ENCODE peak calls at places on chromosomes 11 and 22, in ten cellular contexts. L is CD8-positive, alpha-beta T cell; G is body of pancreas; X is pancreas; P is IMR-90; J is neuronal stem cell; I is adrenal gland; N is prostate gland; K is heart left ventricle; W is left ventricle myocardium inferior. R is an unnamed sample. For H3K36me3, the result is how much of the 10 kb centered on the place peaks cover.

GRCh38 chr11:69696749-69697488 is 6.9 kb downstream of the FGF19 start:
- DNase-seq in L (no peak), G (no peak), X (no peak), P (no peak), J (no peak), I (no peak), N (no peak), K (no peak), W (no peak), R (no peak)

GRCh38 chr11:29211205-29211604 is 805.6 kb downstream of the KCNA4 start:
- DNase-seq in L (no peak), G (no peak), X (no peak), P (no peak), J (no peak), I (no peak), N (no peak), K (no peak), W (no peak), R (no peak)

GRCh38 chr11:7630002-7630401 is 43.3 kb downstream of the CYB5R2 start:
- DNase-seq in L (no peak), G (no peak), X (no peak), P (no peak), J (no peak), I (peak), N (no peak), K (no peak), W (peak), R (no peak)

GRCh38 chr11:72793081-72793451 is 781 bp downstream of the STARD10 start:
- DNase-seq in L (no peak), G (no peak), X (no peak), P (no peak), J (no peak), I (no peak), N (no peak), K (peak), W (no peak), R (no peak)

GRCh38 chr11:46513934-46514342 is 79.9 kb downstream of the AMBRA1 start:
- DNase-seq in L (no peak), G (peak), X (no peak), P (peak), J (no peak), I (peak), N (peak), K (no peak), W (peak), R (no peak)

GRCh38 chr11:74671520-74672196 is 59.6 kb downstream of the CHRDL2 start:
- DNase-seq in L (no peak), G (no peak), X (no peak), P (peak), J (no peak), I (no peak), N (no peak), K (no peak), W (no peak), R (no peak)

GRCh38 chr11:117830072-117830471 is 5.5 kb upstream of the FXYD2 start:
- DNase-seq in L (no peak), G (peak), X (no peak), P (no peak), J (no peak), I (no peak), N (no peak), K (no peak), W (no peak), R (no peak)

GRCh38 chr11:105192115-105192514 is 52.5 kb upstream of the CARD18 start:
- DNase-seq in L (no peak), G (no peak), X (no peak), P (no peak), J (no peak), I (no peak), N (no peak), K (no peak), W (no peak), R (no peak)

GRCh38 chr11:113874920-113875413 is 405 bp downstream of the USP28 start:
- DNase-seq in L (no peak), G (no peak), X (no peak), P (peak), J (no peak), I (no peak), N (peak), K (no peak), W (no peak), R (no peak)

GRCh38 chr11:64643258-64643881 is 52.4 kb downstream of the SLC22A12 start:
- DNase-seq in L (no peak), G (no peak), X (no peak), P (no peak), J (no peak), I (no peak), N (no peak), K (no peak), W (no peak), R (no peak)

GRCh38 chr11:8988329-8989234 is 15.2 kb downstream of the NRIP3 start:
- DNase-seq in L (no peak), G (no peak), X (no peak), P (peak), J (no peak), I (no peak), N (no peak), K (no peak), W (no peak), R (no peak)

GRCh38 chr11:118200901-118201680 is 23.7 kb downstream of the JAML start:
- DNase-seq in L (no peak), G (no peak), X (no peak), P (no peak), J (no peak), I (no peak), N (no peak), K (no peak), W (no peak), R (no peak)

GRCh38 chr11:35980646-35981402 is 37.0 kb downstream of the LDLRAD3 start:
- DNase-seq in L (no peak), G (no peak), X (no peak), P (peak), J (no peak), I (peak), N (no peak), K (no peak), W (no peak), R (no peak)

GRCh38 chr11:128057786-128058395 is 529.5 kb downstream of the ETS1 start:
- DNase-seq in L (no peak), G (no peak), X (no peak), P (no peak), J (no peak), I (no peak), N (no peak), K (no peak), W (no peak), R (no peak)

GRCh38 chr11:128048121-128048520 is 539.2 kb downstream of the ETS1 start:
- DNase-seq in L (no peak), G (no peak), X (no peak), P (no peak), J (no peak), I (no peak), N (no peak), K (no peak), W (no peak), R (no peak)

GRCh38 chr11:128054323-128054910 is 532.9 kb downstream of the ETS1 start:
- DNase-seq in L (no peak), G (no peak), X (no peak), P (peak), J (no peak), I (no peak), N (no peak), K (no peak), W (no peak), R (no peak)

GRCh38 chr11:128055576-128056217 is 531.7 kb downstream of the ETS1 start:
- DNase-seq in L (no peak), G (no peak), X (no peak), P (no peak), J (no peak), I (no peak), N (no peak), K (no peak), W (no peak), R (no peak)

DNA sequence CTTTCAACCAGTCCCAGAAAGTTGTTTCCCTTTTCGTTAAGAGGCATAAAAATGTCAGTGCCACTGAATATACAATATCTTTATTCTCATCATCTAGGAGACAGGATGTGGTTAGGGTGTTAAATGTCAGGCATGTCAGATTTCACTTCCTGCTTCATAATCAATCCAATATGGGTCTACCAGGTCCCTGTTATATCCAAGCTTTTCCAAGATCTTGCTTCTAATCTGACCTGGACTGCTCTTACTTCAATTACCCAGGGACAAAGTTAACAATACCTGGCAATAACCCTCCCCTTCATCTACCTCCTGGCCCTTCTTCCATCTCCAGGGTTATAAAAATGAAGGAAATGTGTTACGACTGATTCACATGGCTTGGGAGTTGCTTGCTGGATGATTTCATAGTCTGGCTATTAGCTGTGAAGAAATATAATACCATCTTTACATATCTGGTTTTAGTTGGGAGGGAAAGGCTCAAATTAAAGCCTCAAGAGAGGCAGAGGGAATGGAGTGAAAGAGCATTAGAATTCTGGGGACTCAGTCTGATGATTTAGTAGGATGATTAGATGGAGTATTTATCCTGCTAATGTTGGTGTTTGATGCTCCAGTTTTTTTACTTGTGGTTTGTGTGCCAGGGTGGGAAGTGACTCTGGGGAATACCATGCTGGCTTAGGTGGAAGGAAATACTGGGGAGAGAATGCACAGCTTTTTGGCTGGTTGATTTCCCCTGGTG is 534.3 kb downstream of the ETS1 start:
- DNase-seq in L (no peak), G (no peak), X (no peak), P (peak), J (no peak), I (no peak), N (no peak), K (no peak), W (no peak), R (no peak)
- H3K4me3 ChIP-seq in L (no peak), G (no peak), X (no peak), P (no peak), J (no peak), I (no peak), N (no peak), K (no peak), W (no peak), R (no peak)

GRCh38 chr22:27540247-27540646 is 261.3 kb downstream of the MN1 start:
- DNase-seq in L (no peak), G (no peak), X (no peak), P (no peak), J (no peak), I (no peak), N (no peak), K (no peak), W (no peak), R (no peak)
- H3K27ac ChIP-seq in L (no peak), G (no peak), X (no peak), P (no peak), J (no peak), I (no peak), N (no peak), K (no peak), W (no peak), R (no peak)

DNA sequence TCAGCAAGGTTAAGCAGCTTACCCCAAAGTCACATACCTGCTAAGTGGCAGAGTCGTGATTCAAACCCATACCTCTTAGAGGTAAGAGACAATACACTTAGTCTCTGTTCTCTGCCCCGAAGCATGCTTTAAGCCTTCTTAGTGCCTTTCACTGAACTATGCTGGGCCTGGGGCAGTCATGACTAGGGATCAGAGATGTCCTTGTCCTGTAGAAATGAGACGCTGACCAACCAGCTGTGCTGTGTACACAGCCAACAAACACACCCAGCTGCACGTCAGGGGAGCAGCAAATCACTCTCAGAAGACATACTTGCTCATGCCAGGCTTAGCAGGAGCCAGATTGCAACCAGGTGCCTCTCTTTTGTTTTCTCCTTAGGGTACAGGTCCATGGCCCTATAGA is 255.7 kb downstream of the BUD13 start:
- DNase-seq in L (no peak), G (no peak), X (no peak), P (no peak), J (no peak), I (no peak), N (no peak), K (no peak), W (no peak), R (no peak)
- H3K36me3 ChIP-seq in L (under half), G (under half), X (under half), P (under half), J (under half), I (under half), N (under half), K (under half), W (under half), R (under half)

GRCh38 chr11:94767292-94767690 is 865 bp upstream of the AMOTL1 start:
- DNase-seq in L (no peak), G (no peak), X (no peak), P (no peak), J (no peak), I (no peak), N (no peak), K (no peak), W (no peak), R (no peak)

GRCh38 chr11:94766656-94767291 is 1.4 kb upstream of the AMOTL1 start:
- DNase-seq in L (no peak), G (no peak), X (no peak), P (no peak), J (no peak), I (no peak), N (no peak), K (no peak), W (no peak), R (no peak)

GRCh38 chr11:94769897-94770296 is 1.7 kb downstream of the AMOTL1 start:
- DNase-seq in L (no peak), G (peak), X (peak), P (no peak), J (no peak), I (no peak), N (no peak), K (no peak), W (no peak), R (no peak)

GRCh38 chr11:94768602-94769511 is 701 bp downstream of the AMOTL1 start:
- DNase-seq in L (no peak), G (peak), X (peak), P (peak), J (peak), I (peak), N (peak), K (peak), W (peak), R (no peak)

GRCh38 chr11:94767701-94768601 is at the start of gene AMOTL1:
- DNase-seq in L (no peak), G (peak), X (peak), P (peak), J (peak), I (peak), N (peak), K (peak), W (peak), R (peak)
- H3K4me3 ChIP-seq in L (peak), G (peak), X (peak), P (peak), J (peak), I (peak), N (peak), K (peak), W (peak), R (peak)

GRCh38 chr11:66361502-66361941 is 10.0 kb downstream of the SLC29A2 start:
- DNase-seq in L (no peak), G (no peak), X (no peak), P (no peak), J (no peak), I (no peak), N (no peak), K (peak), W (no peak), R (no peak)
- H3K27ac ChIP-seq in L (no peak), G (no peak), X (no peak), P (no peak), J (no peak), I (no peak), N (no peak), K (no peak), W (no peak), R (no peak)

GRCh38 chr22:19044381-19044780 is 77.8 kb downstream of the DGCR2 start:
- DNase-seq in L (no peak), G (no peak), X (no peak), P (no peak), J (no peak), I (no peak), N (no peak), K (no peak), W (no peak), R (no peak)
- H3K36me3 ChIP-seq in L (half or more), G (under half), X (half or more), P (half or more), J (half or more), I (half or more), N (under half), K (half or more), W (half or more), R (under half)